ENCODE peak calls at places on chromosomes 2 and 18, in five cellular contexts. D is K562, Q is A549, K is GM12878, G is HepG2. V is an unnamed sample.

GRCh38 chr18:58044370-58045264 is 591 bp downstream of the NEDD4L start:
- DNase-seq in Q (peak; percentile 32), D (peak; percentile 29), G (no peak), K (no peak), V (peak; percentile 68)

GRCh38 chr18:56716692-56717146 is 65.6 kb downstream of the WDR7 start:
- DNase-seq in K (peak; percentile 12), G (no peak), D (no peak), Q (no peak), V (no peak)

GRCh38 chr18:55588001-55588875 is at the start of gene TCF4:
- DNase-seq in G (no peak), K (no peak), D (peak; percentile 63), Q (peak; percentile 12), V (peak; percentile 73)

GRCh38 chr2:7595181-7595580 is 678.0 kb downstream of the RNF144A start:
- DNase-seq in D (no peak), G (no peak), Q (no peak), K (no peak), V (no peak)

GRCh38 chr2:120783969-120784372 is 48.3 kb downstream of the GLI2 start:
- DNase-seq in K (no peak), G (no peak), Q (no peak), D (no peak), V (no peak)

GRCh38 chr18:76791106-76791505 is 31.3 kb upstream of the ZNF236 start:
- DNase-seq in Q (no peak), G (no peak), D (no peak), K (no peak), V (no peak)

GRCh38 chr2:240210198-240210965 is 69.9 kb upstream of the OTOS start:
- DNase-seq in K (no peak), G (no peak), Q (no peak), D (no peak), V (no peak)

GRCh38 chr18:8288447-8289213 is 320.6 kb upstream of the RAB12 start:
- DNase-seq in K (no peak), D (no peak), G (no peak), Q (no peak), V (no peak)

GRCh38 chr18:55088000-55088401 is 128.7 kb upstream of the CCDC68 start:
- DNase-seq in Q (no peak), K (no peak), D (no peak), G (no peak), V (no peak)

GRCh38 chr2:117982376-117983033 is 31.4 kb downstream of the CCDC93 start:
- DNase-seq in Q (no peak), K (no peak), G (peak; percentile 15), D (no peak), V (peak; percentile 67)

GRCh38 chr2:61109291-61109690 is 43.6 kb downstream of the SANBR start:
- DNase-seq in D (no peak), K (no peak), Q (no peak), G (no peak), V (no peak)

GRCh38 chr2:164761737-164762460 is 79.7 kb downstream of the COBLL1 start:
- DNase-seq in Q (no peak), G (no peak), D (no peak), K (no peak), V (no peak)

GRCh38 chr2:109377976-109378375 is 235.8 kb downstream of the SEPTIN10 start:
- DNase-seq in D (no peak), G (no peak), Q (no peak), K (no peak), V (no peak)

GRCh38 chr18:45590060-45590537 is 25.2 kb upstream of the SLC14A2 start:
- DNase-seq in K (no peak), D (no peak), Q (no peak), G (no peak), V (no peak)

GRCh38 chr2:43623052-43623451 is 14.0 kb upstream of the PLEKHH2 start:
- DNase-seq in D (peak; percentile 23), G (no peak), K (no peak), Q (no peak), V (no peak)

GRCh38 chr2:144449028-144449406 is 70.9 kb downstream of the ZEB2 start:
- DNase-seq in Q (no peak), K (no peak), G (no peak), D (no peak), V (peak; percentile 84)

GRCh38 chr18:44803019-44803650 is 122.4 kb downstream of the SETBP1 start:
- DNase-seq in G (peak; percentile 15), Q (no peak), K (no peak), D (no peak), V (peak; percentile 49)

GRCh38 chr18:73288813-73289212 is 421.0 kb upstream of the NETO1 start:
- DNase-seq in D (no peak), Q (no peak), G (no peak), K (no peak), V (no peak)

GRCh38 chr18:34760444-34760843 is 50.3 kb downstream of the DTNA start:
- DNase-seq in D (no peak), Q (no peak), K (no peak), G (no peak), V (no peak)

GRCh38 chr2:65043001-65043400 is 13.2 kb upstream of the CEP68 start:
- DNase-seq in Q (no peak), K (no peak), G (no peak), D (no peak), V (no peak)

GRCh38 chr18:28175047-28175929 is 1.6 kb downstream of the CDH2 start:
- DNase-seq in Q (peak; percentile 8), D (no peak), G (peak; percentile 74), K (no peak), V (peak; percentile 67)

GRCh38 chr18:3254725-3255124 is 7.1 kb downstream of the MYL12A start:
- DNase-seq in K (no peak), Q (no peak), D (no peak), G (no peak), V (no peak)

GRCh38 chr2:158713523-158714138 is 81.5 kb upstream of the DAPL1 start:
- DNase-seq in K (no peak), D (no peak), Q (no peak), G (no peak), V (no peak)

GRCh38 chr2:179536185-179536584 is 271.6 kb upstream of the SESTD1 start:
- DNase-seq in G (no peak), D (no peak), Q (no peak), K (no peak), V (no peak)

GRCh38 chr2:104378853-104379374 is 475.0 kb upstream of the POU3F3 start:
- DNase-seq in Q (peak; percentile 19), D (peak; percentile 25), G (peak; percentile 4), K (no peak), V (peak; percentile 75)

GRCh38 chr2:235550946-235551345 is 57.1 kb downstream of the AGAP1 start:
- DNase-seq in G (no peak), K (no peak), Q (no peak), D (no peak), V (no peak)

GRCh38 chr2:64609229-64609994 is 44.3 kb downstream of the SERTAD2 start:
- DNase-seq in D (peak; percentile 90), Q (peak; percentile 88), K (no peak), G (no peak), V (peak; percentile 81)

GRCh38 chr18:49949991-49950395 is 136.7 kb upstream of the ACAA2 start:
- DNase-seq in K (no peak), Q (no peak), D (no peak), G (no peak), V (no peak)

GRCh38 chr18:49948975-49949374 is 135.6 kb upstream of the ACAA2 start:
- DNase-seq in K (no peak), Q (no peak), G (no peak), D (no peak), V (no peak)

DNA sequence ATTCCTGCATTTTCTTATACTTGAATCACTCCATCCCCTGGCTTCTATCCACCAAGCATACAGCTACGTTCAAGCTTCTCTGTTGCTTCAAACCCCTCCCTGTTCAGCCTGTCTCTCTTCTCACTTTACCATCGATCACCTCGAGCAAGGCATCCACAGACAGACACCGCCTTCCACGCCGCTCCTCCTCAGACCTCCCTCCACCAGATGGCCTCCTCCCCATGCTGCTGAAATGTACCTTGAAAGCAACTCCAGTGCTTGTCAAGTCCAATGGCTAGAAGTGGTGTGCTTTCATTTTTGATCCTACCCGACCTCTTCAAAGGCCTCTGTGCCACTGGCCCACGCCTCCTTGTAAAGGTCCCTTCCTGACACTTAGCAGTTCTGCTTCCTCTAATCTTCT is 131.3 kb upstream of the ACAA2 start:
- DNase-seq in G (no peak), K (no peak), D (peak; percentile 5), Q (no peak), V (peak; percentile 17)
- TF ChIP-seq JUNB in G (no peak), K (no peak), D (no peak), Q (no peak), V (no peak)

GRCh38 chr2:14831458-14831857 is 198.9 kb downstream of the LRATD1 start:
- DNase-seq in K (no peak), G (no peak), Q (no peak), D (no peak), V (peak; percentile 8)
- TF ChIP-seq JUNB in K (no peak), G (no peak), Q (no peak), D (no peak), V (no peak)

GRCh38 chr2:236847023-236847422 is 238.7 kb upstream of the COPS8 start:
- DNase-seq in Q (no peak), D (no peak), K (no peak), G (no peak), V (peak; percentile 25)
- TF ChIP-seq JUNB in Q (no peak), D (no peak), K (no peak), G (no peak), V (no peak)

GRCh38 chr2:134218928-134219707 is 34.8 kb upstream of the MGAT5 start:
- DNase-seq in D (no peak), Q (no peak), G (no peak), K (no peak), V (no peak)
- TF ChIP-seq JUNB in D (no peak), Q (no peak), G (no peak), K (no peak), V (no peak)